ENCODE peak calls at places on chromosome 16, in ten cellular contexts. O is fibroblast of mammary gland, V is T1000, S is kidney, X is LNCaP clone FGC, H is fibroblast of the conjunctiva, I is adrenal gland, K is GM13976, J is GM03348, U is GDM1. D is an unnamed sample.

GRCh38 chr16:20241321-20241720 is 86.0 kb downstream of the GP2 start:
- DNase-seq in O (no peak), V (no peak), S (no peak), X (no peak), H (no peak), I (no peak), K (no peak), J (no peak), U (no peak), D (no peak)

GRCh38 chr16:11104168-11105037 is 151.6 kb downstream of the SOCS1 start:
- DNase-seq in O (no peak), V (no peak), S (peak), X (no peak), H (no peak), I (no peak), K (no peak), J (no peak), U (no peak), D (no peak)

GRCh38 chr16:30186782-30187555 is 3.6 kb downstream of the CORO1A start:
- DNase-seq in O (peak), V (no peak), S (peak), X (no peak), H (no peak), I (peak), K (peak), J (peak), U (peak), D (peak)

GRCh38 chr16:12090162-12090552 is 113.6 kb downstream of the SNX29 start:
- DNase-seq in O (no peak), V (no peak), S (peak), X (no peak), H (no peak), I (no peak), K (no peak), J (no peak), U (no peak), D (no peak)

GRCh38 chr16:12801511-12802042 is 2.1 kb downstream of the CPPED1 start:
- DNase-seq in O (peak), V (no peak), S (no peak), X (no peak), H (peak), I (no peak), K (peak), J (peak), U (peak), D (peak)

GRCh38 chr16:89711601-89712475 is 8.9 kb downstream of the VPS9D1 start:
- DNase-seq in O (peak), V (peak), S (peak), X (no peak), H (peak), I (peak), K (peak), J (peak), U (peak), D (peak)

GRCh38 chr16:4409081-4409932 is 7.1 kb downstream of the CORO7 start:
- DNase-seq in O (no peak), V (no peak), S (peak), X (no peak), H (no peak), I (no peak), K (peak), J (no peak), U (no peak), D (peak)

GRCh38 chr16:70700101-70701020 is 14.5 kb upstream of the MTSS2 start:
- DNase-seq in O (no peak), V (no peak), S (no peak), X (no peak), H (no peak), I (no peak), K (no peak), J (no peak), U (peak), D (no peak)

GRCh38 chr16:70267516-70267915 is 15.8 kb upstream of the EXOSC6 start:
- DNase-seq in O (peak), V (no peak), S (no peak), X (no peak), H (no peak), I (peak), K (peak), J (peak), U (peak), D (peak)

GRCh38 chr16:74623214-74623842 is 16.4 kb upstream of the GLG1 start:
- DNase-seq in O (peak), V (no peak), S (no peak), X (no peak), H (peak), I (no peak), K (peak), J (peak), U (no peak), D (peak)

GRCh38 chr16:80570106-80570478 is 29.3 kb downstream of the DYNLRB2 start:
- DNase-seq in O (peak), V (no peak), S (no peak), X (no peak), H (no peak), I (no peak), K (no peak), J (no peak), U (no peak), D (no peak)

GRCh38 chr16:82016964-82017363 is 5.7 kb upstream of the SDR42E1 start:
- DNase-seq in O (peak), V (no peak), S (no peak), X (no peak), H (peak), I (no peak), K (no peak), J (peak), U (no peak), D (peak)

GRCh38 chr16:28587386-28587785 is 9.5 kb downstream of the SULT1A2 start:
- DNase-seq in O (no peak), V (peak), S (peak), X (no peak), H (no peak), I (no peak), K (no peak), J (no peak), U (no peak), D (peak)

D was measured in GM23248.